ENCODE peak calls at places on chromosome 7, in five cellular contexts. Q, M, N, U and O are unnamed samples.

GRCh38 chr7:29193316-29194205 is 1.0 kb upstream of the CHN2 start:
- DNase-seq in Q (no peak), M (peak; percentile 31), N (no peak), U (no peak), O (no peak)

GRCh38 chr7:31145339-31145738 is 93.2 kb downstream of the ADCYAP1R1 start:
- DNase-seq in Q (no peak), M (peak; percentile 52), N (no peak), U (no peak), O (peak; percentile 19)

GRCh38 chr7:152180587-152180986 is 155.1 kb downstream of the GALNT11 start:
- DNase-seq in Q (no peak), M (no peak), N (no peak), U (no peak), O (no peak)

GRCh38 chr7:131689662-131690234 is 133.3 kb upstream of the PODXL start:
- DNase-seq in Q (no peak), M (no peak), N (no peak), U (no peak), O (no peak)

GRCh38 chr7:87628780-87629569 is 777 bp downstream of the RUNDC3B start:
- DNase-seq in Q (no peak), M (peak; percentile 62), N (no peak), U (peak; percentile 20), O (peak; percentile 41)

GRCh38 chr7:44259547-44260457 is 59.0 kb downstream of the YKT6 start:
- DNase-seq in Q (peak; percentile 95), M (no peak), N (peak; percentile 96), U (peak; percentile 3), O (no peak)

GRCh38 chr7:46879783-46880182 is 702.1 kb downstream of the TNS3 start:
- DNase-seq in Q (no peak), M (no peak), N (no peak), U (no peak), O (no peak)

GRCh38 chr7:87591211-87591610 is 9.5 kb downstream of the ABCB1 start:
- DNase-seq in Q (no peak), M (no peak), N (no peak), U (no peak), O (no peak)

GRCh38 chr7:7738622-7739021 is 20.2 kb upstream of the RPA3 start:
- DNase-seq in Q (no peak), M (no peak), N (no peak), U (no peak), O (no peak)

GRCh38 chr7:44293561-44294324 is 31.7 kb downstream of the CAMK2B start:
- DNase-seq in Q (no peak), M (peak; percentile 57), N (no peak), U (no peak), O (no peak)

GRCh38 chr7:159103382-159104187 is 41.1 kb downstream of the VIPR2 start:
- DNase-seq in Q (no peak), M (no peak), N (no peak), U (no peak), O (no peak)

GRCh38 chr7:90698616-90699015 is 102.5 kb downstream of the CDK14 start:
- DNase-seq in Q (no peak), M (no peak), N (no peak), U (no peak), O (no peak)

GRCh38 chr7:116227678-116228239 is 17.4 kb downstream of the TES start:
- DNase-seq in Q (peak; percentile 93), M (no peak), N (peak; percentile 94), U (no peak), O (no peak)

GRCh38 chr7:82376739-82377138 is 66.8 kb downstream of the CACNA2D1 start:
- DNase-seq in Q (no peak), M (no peak), N (no peak), U (no peak), O (no peak)

GRCh38 chr7:6271091-6271658 is 1.2 kb downstream of the CYTH3 start:
- DNase-seq in Q (no peak), M (peak; percentile 51), N (peak; percentile 39), U (no peak), O (peak; percentile 48)

GRCh38 chr7:130849604-130850003 is 115.6 kb upstream of the KLF14 start:
- DNase-seq in Q (no peak), M (no peak), N (no peak), U (no peak), O (no peak)

GRCh38 chr7:68246189-68246633 is 1249.6 kb downstream of the TYW1 start:
- DNase-seq in Q (peak; percentile 59), M (peak; percentile 34), N (no peak), U (no peak), O (peak; percentile 99)

GRCh38 chr7:43553999-43554398 is 28.9 kb upstream of the STK17A start:
- DNase-seq in Q (peak; percentile 19), M (no peak), N (no peak), U (peak; percentile 22), O (peak; percentile 19)

GRCh38 chr7:2173184-2173827 is 59.4 kb downstream of the MAD1L1 start:
- DNase-seq in Q (peak; percentile 12), M (no peak), N (no peak), U (no peak), O (no peak)

GRCh38 chr7:149020483-149020882 is 7.8 kb downstream of the PDIA4 start:
- DNase-seq in Q (no peak), M (no peak), N (no peak), U (no peak), O (no peak)

GRCh38 chr7:96300981-96301380 is 20.9 kb downstream of the SLC25A13 start:
- DNase-seq in Q (no peak), M (no peak), N (no peak), U (no peak), O (no peak)

GRCh38 chr7:94509879-94510581 is 421 bp downstream of the CASD1 start:
- DNase-seq in Q (peak; percentile 51), M (peak; percentile 91), N (peak; percentile 53), U (peak; percentile 59), O (peak; percentile 75)

GRCh38 chr7:157302314-157302711 is 34.5 kb upstream of the DNAJB6 start:
- DNase-seq in Q (peak; percentile 19), M (no peak), N (peak; percentile 33), U (no peak), O (peak; percentile 96)

GRCh38 chr7:41205600-41205999 is 497.3 kb downstream of the INHBA start:
- DNase-seq in Q (no peak), M (no peak), N (no peak), U (no peak), O (no peak)

GRCh38 chr7:30789334-30789711 is 18.1 kb downstream of the MINDY4 start:
- DNase-seq in Q (peak; percentile 74), M (no peak), N (peak; percentile 89), U (no peak), O (no peak)

GRCh38 chr7:116977172-116977571 is 23.9 kb downstream of the ST7 start:
- DNase-seq in Q (peak; percentile 77), M (no peak), N (peak; percentile 66), U (no peak), O (no peak)

GRCh38 chr7:35831208-35831607 is 30.4 kb downstream of the SEPTIN7 start:
- DNase-seq in Q (peak; percentile 51), M (peak; percentile 9), N (peak; percentile 50), U (peak; percentile 44), O (no peak)

DNA sequence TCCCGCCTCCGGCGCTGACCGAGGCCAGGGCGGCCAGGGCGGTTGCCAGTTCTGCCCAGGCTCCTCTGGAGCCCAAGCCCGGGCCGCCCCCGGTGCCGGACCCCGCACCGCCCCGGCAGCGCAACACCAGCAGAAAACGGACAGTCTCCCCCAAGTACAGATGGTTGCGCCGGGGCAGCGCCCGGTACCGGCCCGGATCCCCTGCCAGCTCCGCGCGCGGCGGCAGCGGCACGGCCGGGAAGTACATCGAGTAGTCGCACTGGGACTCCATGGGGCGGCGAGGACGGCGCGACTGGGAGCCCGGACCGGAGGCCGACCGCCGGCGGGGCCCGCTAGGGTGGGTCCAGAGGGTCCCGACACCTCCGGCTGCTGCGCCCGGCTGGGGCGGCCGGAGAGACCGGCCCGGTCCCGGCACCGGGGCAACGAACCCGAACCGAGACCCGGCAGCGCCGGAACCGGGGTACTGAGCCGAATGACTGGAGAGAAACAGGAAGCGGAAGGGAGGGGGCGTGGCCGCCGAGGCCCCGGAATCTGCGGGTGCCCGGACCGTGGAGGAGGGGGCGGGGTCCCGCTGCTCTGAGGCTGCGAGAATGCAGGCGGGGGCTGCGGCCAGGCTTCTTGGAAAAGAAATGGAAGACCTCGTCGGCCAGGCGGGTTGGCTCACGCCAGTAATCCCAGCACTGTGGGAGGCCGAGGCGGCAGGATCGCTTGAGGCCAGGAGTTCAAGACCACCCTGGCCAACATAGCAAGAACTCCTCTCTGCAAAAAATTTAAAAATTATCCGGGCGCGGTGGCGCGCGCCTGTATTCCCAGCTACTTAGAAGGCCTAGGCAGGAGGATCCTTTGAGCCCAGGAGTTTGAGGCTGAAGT is at the start of gene TRAPPC14:
- DNase-seq in Q (peak; percentile 66), M (peak; percentile 97), N (peak; percentile 70), U (peak; percentile 75), O (peak; percentile 61)
- H2AFZ ChIP-seq in Q (peak within 1 kb of the TSS; percentile 75), M (peak within 1 kb of the TSS; percentile 84), N (peak within 1 kb of the TSS; percentile 94), U (no peak within 1 kb of the TSS), O (peak within 1 kb of the TSS; percentile 80)

DNA sequence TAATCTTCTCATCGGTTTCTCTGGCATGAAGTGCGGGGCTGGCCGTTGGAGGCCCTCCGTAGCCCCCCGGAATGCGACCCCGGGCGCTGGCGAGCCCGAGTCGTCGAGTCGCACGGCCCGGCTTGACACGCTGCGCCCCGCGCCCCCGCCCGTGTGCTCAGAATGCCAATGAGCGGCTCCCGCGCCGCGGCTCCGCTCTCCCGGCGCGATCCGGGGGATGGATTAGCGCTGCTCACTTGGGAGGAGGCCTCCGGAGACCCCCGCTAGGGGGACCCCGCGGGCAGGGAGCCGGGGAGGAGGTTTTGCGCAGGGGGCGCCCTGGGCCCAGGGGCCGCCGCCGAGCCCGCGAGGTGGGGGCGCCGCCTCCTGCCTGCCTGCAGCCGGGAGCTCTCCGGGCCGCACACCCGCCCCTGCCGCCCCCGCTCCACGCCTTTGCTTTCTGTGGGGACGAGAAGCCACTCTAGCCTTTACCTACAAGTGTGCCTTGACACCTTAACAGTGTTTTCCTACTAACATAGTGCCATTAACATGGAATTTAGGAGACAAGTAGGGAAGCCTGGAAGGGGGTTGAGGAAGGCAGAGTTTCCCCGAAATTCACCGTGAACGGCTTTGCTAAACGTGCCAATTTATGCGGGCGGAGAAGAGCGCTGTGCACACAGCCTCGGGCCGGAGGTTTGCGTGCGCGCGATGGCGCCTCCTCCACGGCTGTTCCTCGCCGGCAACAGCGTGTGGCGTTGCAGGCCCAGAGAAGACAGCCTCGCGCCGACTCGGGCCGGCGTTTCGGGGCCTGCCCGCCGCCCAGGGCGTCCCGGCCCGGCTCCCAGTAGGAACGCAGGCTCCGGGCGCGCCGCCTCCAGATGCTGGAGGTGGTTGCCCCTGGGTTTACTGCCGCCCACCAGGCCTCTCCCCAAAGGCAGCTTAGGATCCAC is 7.1 kb downstream of the SHH start:
- DNase-seq in Q (peak; percentile 60), M (peak; percentile 93), N (peak; percentile 65), U (no peak), O (peak; percentile 78)
- TF ChIP-seq CTCF in Q (peak; percentile 15), M (peak; percentile 70), N (peak; percentile 60), U (no peak), O (peak; percentile 87)

GRCh38 chr7:150362989-150363769 is 5.4 kb upstream of the REPIN1 start:
- DNase-seq in Q (no peak), M (peak; percentile 1), N (no peak), U (no peak), O (peak; percentile 71)

GRCh38 chr7:150363872-150364271 is 4.8 kb upstream of the REPIN1 start:
- DNase-seq in Q (no peak), M (no peak), N (no peak), U (no peak), O (no peak)

GRCh38 chr7:150361402-150361801 is 7.2 kb upstream of the REPIN1 start:
- DNase-seq in Q (no peak), M (peak; percentile 28), N (no peak), U (no peak), O (no peak)

GRCh38 chr7:150360682-150361058 is 8.0 kb upstream of the REPIN1 start:
- DNase-seq in Q (no peak), M (no peak), N (no peak), U (no peak), O (no peak)

GRCh38 chr7:150361807-150362621 is 6.6 kb upstream of the REPIN1 start:
- DNase-seq in Q (no peak), M (peak; percentile 5), N (no peak), U (no peak), O (no peak)
- H2AFZ ChIP-seq in Q (no peak overlapping the region), M (no peak overlapping the region), N (no peak overlapping the region), U (no peak overlapping the region), O (no peak overlapping the region)

GRCh38 chr7:491958-492713 is 27.5 kb downstream of the PDGFA start:
- DNase-seq in Q (no peak), M (no peak), N (no peak), U (no peak), O (no peak)
- TF ChIP-seq CTCF in Q (no peak), M (no peak), N (no peak), U (no peak), O (no peak)